ENCODE peak calls at places on chromosomes 12 and 14, in six cellular contexts. W is transverse colon; L is activated T-helper 1 cell treated with anti-CD3 and anti-CD28 coated beads, Interleukin-2, amount 50 U/mL, for 16 hours; B is upper lobe of right lung; D is lower lobe of right lung; T is tibial artery. K is an unnamed sample.

GRCh38 chr12:63068857-63069442 is 82.1 kb downstream of the AVPR1A start:
- DNase-seq in L (no peak), B (no peak), W (no peak), D (no peak), T (no peak), K (peak)

GRCh38 chr12:120490284-120490683 is 5.6 kb upstream of the DYNLL1 start:
- DNase-seq in L (no peak), W (no peak), T (no peak), B (no peak), D (no peak), K (no peak)

GRCh38 chr12:124828264-124829007 is 35.2 kb downstream of the SCARB1 start:
- DNase-seq in W (peak), T (no peak), D (no peak), L (no peak), B (no peak), K (no peak)

GRCh38 chr12:76921072-76921471 is 42.3 kb upstream of the CSRP2 start:
- DNase-seq in L (no peak), B (no peak), T (no peak), D (no peak), W (no peak), K (no peak)

GRCh38 chr14:99427632-99428315 is 52.9 kb downstream of the SETD3 start:
- DNase-seq in T (no peak), L (no peak), W (no peak), D (no peak), B (no peak), K (no peak)

GRCh38 chr14:77965919-77966435 is 166.1 kb downstream of the ADCK1 start:
- DNase-seq in B (peak), T (no peak), L (no peak), W (no peak), D (peak), K (no peak)

GRCh38 chr12:49959570-49960473 is 1.9 kb upstream of the AQP5 start:
- DNase-seq in L (no peak), D (peak), B (peak), W (no peak), T (no peak), K (no peak)

GRCh38 chr14:68982581-68982980 is 3.5 kb upstream of the ACTN1 start:
- DNase-seq in D (no peak), T (no peak), W (no peak), L (no peak), B (no peak), K (no peak)

GRCh38 chr12:6367969-6368892 is 7.1 kb downstream of the SCNN1A start:
- DNase-seq in T (no peak), D (peak), W (no peak), B (no peak), L (no peak), K (no peak)

GRCh38 chr14:64502476-64503183 is 1.0 kb downstream of the ZBTB25 start:
- DNase-seq in D (no peak), W (peak), T (no peak), L (no peak), B (no peak), K (no peak)

K was measured in heart right ventricle.